ENCODE peak calls at places on chromosomes 1 and 21, in four cellular contexts. G is hippocampal formation; M is stimulated activated CD4-positive, alpha-beta T cell treated with anti-CD3 and anti-CD28 coated beads, TNF-alpha, amount 100 ng/mL, for 1 hour; D is GM12865. U is an unnamed sample.

GRCh38 chr1:109667452-109668122 is at the start of gene GSTM2:
- DNase-seq in M (peak), G (peak), D (peak), U (peak)

GRCh38 chr1:54475357-54476230 is 69.4 kb upstream of the SSBP3 start:
- DNase-seq in D (no peak), G (no peak), M (no peak), U (no peak)

GRCh38 chr1:151809625-151810556 is 4.7 kb upstream of the LINGO4 start:
- DNase-seq in G (peak), M (no peak), D (no peak), U (no peak)

GRCh38 chr1:234589064-234589765 is 20.8 kb downstream of the IRF2BP2 start:
- DNase-seq in M (no peak), G (no peak), D (no peak), U (no peak)

GRCh38 chr1:216688127-216688657 is 35.0 kb downstream of the ESRRG start:
- DNase-seq in G (no peak), M (no peak), D (no peak), U (no peak)

GRCh38 chr1:232162001-232162400 is 467.9 kb downstream of the SIPA1L2 start:
- DNase-seq in G (no peak), M (no peak), D (no peak), U (no peak)

GRCh38 chr1:40855513-40855912 is 6.7 kb downstream of the CITED4 start:
- DNase-seq in D (no peak), M (no peak), G (no peak), U (no peak)

GRCh38 chr1:107821340-107821739 is 143.6 kb downstream of the VAV3 start:
- DNase-seq in G (no peak), M (no peak), D (no peak), U (no peak)

GRCh38 chr1:112794654-112795239 is 79.6 kb upstream of the PPM1J start:
- DNase-seq in M (no peak), G (no peak), D (peak), U (no peak)

GRCh38 chr21:44820851-44821250 is 3.0 kb upstream of the SUMO3 start:
- DNase-seq in M (no peak), G (no peak), D (no peak), U (no peak)

GRCh38 chr1:213409971-213410370 is 358.9 kb downstream of the RPS6KC1 start:
- DNase-seq in M (no peak), D (no peak), G (no peak), U (no peak)

GRCh38 chr1:233081686-233082085 is 131.3 kb downstream of the NTPCR start:
- DNase-seq in M (no peak), G (no peak), D (no peak), U (no peak)

GRCh38 chr1:3019516-3020051 is 1.7 kb upstream of the ACTRT2 start:
- DNase-seq in M (no peak), D (no peak), G (no peak), U (no peak)

U was measured in caudate nucleus.